ENCODE peak calls at places on chromosomes 5 and 9, in nine cellular contexts. U is IMR-90, G is tibial artery, C is SW480, W is kidney epithelial cell, O is keratinocyte, Q is Caco-2, T is NCI-H2081, K is GM23248. L is an unnamed sample.
A peak's percentile ranks its signal among the peaks of the same experiment; 100 is the strongest.

GRCh38 chr5:11985993-11986392 is 81.7 kb upstream of the CTNND2 start:
- DNase-seq in O (no peak), K (no peak), C (no peak), U (no peak), T (no peak), W (no peak), Q (no peak), G (no peak), L (no peak)

GRCh38 chr5:59562756-59563389 is 330.7 kb downstream of the PDE4D start:
- DNase-seq in G (no peak), K (peak; percentile 22), W (peak; percentile 94), T (no peak), Q (peak; percentile 44), U (peak; percentile 33), C (peak; percentile 71), O (peak; percentile 66), L (no peak)

GRCh38 chr9:16100596-16101091 is 547.8 kb downstream of the CCDC171 start:
- DNase-seq in O (no peak), Q (no peak), G (peak; percentile 89), U (peak; percentile 71), T (no peak), W (no peak), K (no peak), C (no peak), L (no peak)

GRCh38 chr5:53537711-53538110 is 22.7 kb upstream of the NDUFS4 start:
- DNase-seq in G (no peak), U (no peak), C (no peak), K (peak; percentile 20), Q (no peak), O (no peak), T (no peak), W (no peak), L (no peak)

GRCh38 chr5:142472306-142472951 is 147.6 kb upstream of the SPRY4 start:
- DNase-seq in Q (no peak), G (no peak), T (no peak), U (peak; percentile 96), W (peak; percentile 58), O (peak; percentile 44), K (peak; percentile 98), C (peak; percentile 98), L (no peak)

GRCh38 chr5:166672431-166672830 is 1619.0 kb upstream of the WWC1 start:
- DNase-seq in Q (no peak), U (no peak), O (no peak), C (no peak), K (no peak), G (no peak), T (no peak), W (no peak), L (no peak)

GRCh38 chr9:136381966-136382513 is 8.6 kb upstream of the CARD9 start:
- DNase-seq in U (no peak), G (no peak), O (no peak), K (no peak), T (no peak), Q (no peak), W (no peak), C (no peak), L (no peak)

GRCh38 chr5:75282581-75282980 is 45.9 kb upstream of the ANKRD31 start:
- DNase-seq in G (no peak), Q (no peak), C (no peak), W (no peak), T (no peak), O (no peak), U (no peak), K (no peak), L (no peak)

GRCh38 chr9:126386814-126387213 is 60.2 kb downstream of the MVB12B start:
- DNase-seq in T (no peak), U (no peak), Q (no peak), O (no peak), C (no peak), K (no peak), W (no peak), G (no peak), L (peak; percentile 54)

GRCh38 chr5:91291628-91292569 is 91.2 kb downstream of the ARRDC3 start:
- DNase-seq in U (no peak), C (no peak), T (no peak), Q (no peak), O (no peak), G (no peak), W (no peak), K (no peak), L (no peak)

GRCh38 chr5:28397502-28397941 is 1359.1 kb upstream of the CDH9 start:
- DNase-seq in Q (no peak), G (no peak), K (no peak), C (no peak), W (peak; percentile 83), U (no peak), T (peak; percentile 15), O (no peak), L (no peak)

GRCh38 chr5:33841829-33842228 is 50.0 kb downstream of the ADAMTS12 start:
- DNase-seq in W (no peak), Q (no peak), T (no peak), C (no peak), G (no peak), U (peak; percentile 27), O (peak; percentile 5), K (peak; percentile 41), L (no peak)

GRCh38 chr5:99614888-99615287 is 686.1 kb upstream of the CHD1 start:
- DNase-seq in W (no peak), C (no peak), K (no peak), G (no peak), T (no peak), Q (no peak), U (no peak), O (no peak), L (no peak)

GRCh38 chr5:80985600-80986228 is 25.6 kb downstream of the RASGRF2 start:
- DNase-seq in K (no peak), U (no peak), G (no peak), T (no peak), C (no peak), O (no peak), Q (no peak), W (no peak), L (no peak)

GRCh38 chr9:120480707-120481106 is 99.3 kb downstream of the CDK5RAP2 start:
- DNase-seq in Q (no peak), C (no peak), O (no peak), G (no peak), K (peak; percentile 39), W (peak; percentile 10), T (no peak), U (no peak), L (no peak)

GRCh38 chr9:131291795-131292315 is 2.3 kb downstream of the PLPP7 start:
- DNase-seq in T (no peak), W (no peak), U (no peak), K (no peak), C (no peak), G (no peak), O (no peak), Q (no peak), L (no peak)

GRCh38 chr9:122333169-122333808 is 37.5 kb upstream of the PTGS1 start:
- DNase-seq in O (no peak), K (no peak), G (no peak), U (no peak), Q (no peak), T (no peak), W (no peak), C (no peak), L (no peak)

GRCh38 chr5:14672082-14672481 is 7.6 kb downstream of the OTULIN start:
- DNase-seq in Q (no peak), G (no peak), O (no peak), K (no peak), C (no peak), W (no peak), T (no peak), U (no peak), L (no peak)

L was measured in LNCaP clone FGC.